ENCODE peak calls at places on chromosomes 7 and 10, in five cellular contexts. One of them, this sample, is unnamed.

GRCh38 chr7:17640730-17641377 is 299.4 kb downstream of the SNX13 start:
- DNase-seq in HepG2: peak
- DNase-seq in GM23338: peak
- DNase-seq in H1: no peak
- DNase-seq in sigmoid colon: no peak
- DNase-seq in this sample: no peak

GRCh38 chr10:77531441-77532001 is 106.1 kb downstream of the KCNMA1 start:
- DNase-seq in sigmoid colon: peak
- DNase-seq in HepG2: no peak
- DNase-seq in H1: no peak
- DNase-seq in GM23338: no peak
- DNase-seq in this sample: no peak

GRCh38 chr10:128885573-128886555 is 581.2 kb upstream of the MGMT start:
- DNase-seq in H1: no peak
- DNase-seq in HepG2: no peak
- DNase-seq in sigmoid colon: no peak
- DNase-seq in GM23338: no peak
- DNase-seq in this sample: no peak

GRCh38 chr7:2431260-2431867 is 28.0 kb downstream of the CHST12 start:
- DNase-seq in HepG2: peak
- DNase-seq in H1: peak
- DNase-seq in sigmoid colon: no peak
- DNase-seq in GM23338: peak
- DNase-seq in this sample: no peak

GRCh38 chr10:127973810-127974311 is 67.0 kb downstream of the PTPRE start:
- DNase-seq in H1: peak
- DNase-seq in sigmoid colon: peak
- DNase-seq in GM23338: peak
- DNase-seq in HepG2: no peak
- DNase-seq in this sample: no peak

GRCh38 chr7:80749270-80749669 is 110.8 kb downstream of the CD36 start:
- DNase-seq in sigmoid colon: no peak
- DNase-seq in H1: no peak
- DNase-seq in GM23338: no peak
- DNase-seq in HepG2: no peak
- DNase-seq in this sample: no peak

GRCh38 chr7:79620291-79620690 is 166.8 kb upstream of the MAGI2 start:
- DNase-seq in HepG2: no peak
- DNase-seq in sigmoid colon: no peak
- DNase-seq in GM23338: no peak
- DNase-seq in H1: no peak
- DNase-seq in this sample: no peak

GRCh38 chr10:96584035-96584434 is 2.8 kb downstream of the TM9SF3 start:
- DNase-seq in H1: no peak
- DNase-seq in GM23338: no peak
- DNase-seq in sigmoid colon: no peak
- DNase-seq in HepG2: no peak
- DNase-seq in this sample: no peak

GRCh38 chr7:73595358-73595757 is 17.0 kb upstream of the TBL2 start:
- DNase-seq in HepG2: no peak
- DNase-seq in sigmoid colon: no peak
- DNase-seq in GM23338: no peak
- DNase-seq in H1: no peak
- DNase-seq in this sample: no peak

GRCh38 chr7:128932862-128933821 is 4.6 kb upstream of the IRF5 start:
- DNase-seq in HepG2: no peak
- DNase-seq in H1: no peak
- DNase-seq in sigmoid colon: peak
- DNase-seq in GM23338: no peak
- DNase-seq in this sample: no peak

GRCh38 chr7:13144622-13145021 is 457.2 kb downstream of the ARL4A start:
- DNase-seq in sigmoid colon: no peak
- DNase-seq in GM23338: no peak
- DNase-seq in HepG2: no peak
- DNase-seq in H1: no peak
- DNase-seq in this sample: no peak

GRCh38 chr7:50782376-50783208 is at the start of gene GRB10:
- DNase-seq in HepG2: no peak
- DNase-seq in GM23338: peak
- DNase-seq in sigmoid colon: peak
- DNase-seq in H1: no peak
- DNase-seq in this sample: no peak

GRCh38 chr7:58086461-58086860 is 636.5 kb downstream of the ZNF716 start:
- DNase-seq in GM23338: no peak
- DNase-seq in H1: no peak
- DNase-seq in sigmoid colon: peak
- DNase-seq in HepG2: no peak
- DNase-seq in this sample: peak

DNA sequence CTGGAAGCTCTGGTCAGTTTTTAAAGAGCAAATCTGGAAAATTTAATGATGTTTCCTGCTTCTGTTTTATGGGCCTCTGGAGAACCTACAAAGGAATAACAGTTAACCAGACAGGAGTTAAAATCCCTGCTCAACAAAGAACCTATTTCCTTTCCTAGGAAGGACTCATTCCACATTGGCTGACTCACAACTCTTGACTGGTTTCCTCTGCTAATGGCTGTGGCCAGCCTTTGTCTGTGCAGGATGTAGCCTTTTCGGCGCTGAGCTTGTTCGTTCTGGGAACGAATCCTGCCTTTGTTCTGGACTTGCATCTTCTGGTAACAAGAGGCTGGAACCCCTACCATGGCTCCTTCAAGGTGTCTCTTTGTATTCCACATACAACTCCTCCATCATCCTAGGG is 112.8 kb upstream of the PDCD4 start:
- DNase-seq in GM23338: peak
- DNase-seq in H1: peak
- DNase-seq in sigmoid colon: no peak
- DNase-seq in HepG2: no peak
- DNase-seq in this sample: no peak
- TF ChIP-seq POLR2AphosphoS5 in GM23338: no peak
- TF ChIP-seq POLR2AphosphoS5 in H1: no peak
- TF ChIP-seq POLR2AphosphoS5 in sigmoid colon: no peak
- TF ChIP-seq POLR2AphosphoS5 in HepG2: no peak
- TF ChIP-seq POLR2AphosphoS5 in this sample: no peak

GRCh38 chr10:11237571-11237970 is 219.9 kb downstream of the CELF2 start:
- DNase-seq in HepG2: no peak
- DNase-seq in H1: no peak
- DNase-seq in sigmoid colon: no peak
- DNase-seq in GM23338: no peak
- DNase-seq in this sample: no peak
- TF ChIP-seq POLR2AphosphoS5 in HepG2: no peak
- TF ChIP-seq POLR2AphosphoS5 in H1: no peak
- TF ChIP-seq POLR2AphosphoS5 in sigmoid colon: no peak
- TF ChIP-seq POLR2AphosphoS5 in GM23338: no peak
- TF ChIP-seq POLR2AphosphoS5 in this sample: peak

GRCh38 chr10:64519831-64520230 is 998.6 kb downstream of the REEP3 start:
- DNase-seq in sigmoid colon: no peak
- DNase-seq in GM23338: no peak
- DNase-seq in H1: no peak
- DNase-seq in HepG2: no peak
- DNase-seq in this sample: no peak
- TF ChIP-seq POLR2AphosphoS5 in sigmoid colon: no peak
- TF ChIP-seq POLR2AphosphoS5 in GM23338: no peak
- TF ChIP-seq POLR2AphosphoS5 in H1: no peak
- TF ChIP-seq POLR2AphosphoS5 in HepG2: no peak
- TF ChIP-seq POLR2AphosphoS5 in this sample: no peak

GRCh38 chr10:69491611-69492010 is 40.3 kb downstream of the TSPAN15 start:
- DNase-seq in H1: no peak
- DNase-seq in sigmoid colon: peak
- DNase-seq in GM23338: no peak
- DNase-seq in HepG2: no peak
- DNase-seq in this sample: peak

GRCh38 chr10:69492091-69492745 is 41.0 kb downstream of the TSPAN15 start:
- DNase-seq in sigmoid colon: peak
- DNase-seq in H1: no peak
- DNase-seq in GM23338: no peak
- DNase-seq in HepG2: no peak
- DNase-seq in this sample: peak

GRCh38 chr10:69494626-69495558 is 43.6 kb downstream of the TSPAN15 start:
- DNase-seq in sigmoid colon: peak
- DNase-seq in HepG2: no peak
- DNase-seq in GM23338: no peak
- DNase-seq in H1: no peak
- DNase-seq in this sample: peak

GRCh38 chr10:69490876-69491275 is 39.6 kb downstream of the TSPAN15 start:
- DNase-seq in GM23338: no peak
- DNase-seq in H1: no peak
- DNase-seq in sigmoid colon: peak
- DNase-seq in HepG2: no peak
- DNase-seq in this sample: peak

DNA sequence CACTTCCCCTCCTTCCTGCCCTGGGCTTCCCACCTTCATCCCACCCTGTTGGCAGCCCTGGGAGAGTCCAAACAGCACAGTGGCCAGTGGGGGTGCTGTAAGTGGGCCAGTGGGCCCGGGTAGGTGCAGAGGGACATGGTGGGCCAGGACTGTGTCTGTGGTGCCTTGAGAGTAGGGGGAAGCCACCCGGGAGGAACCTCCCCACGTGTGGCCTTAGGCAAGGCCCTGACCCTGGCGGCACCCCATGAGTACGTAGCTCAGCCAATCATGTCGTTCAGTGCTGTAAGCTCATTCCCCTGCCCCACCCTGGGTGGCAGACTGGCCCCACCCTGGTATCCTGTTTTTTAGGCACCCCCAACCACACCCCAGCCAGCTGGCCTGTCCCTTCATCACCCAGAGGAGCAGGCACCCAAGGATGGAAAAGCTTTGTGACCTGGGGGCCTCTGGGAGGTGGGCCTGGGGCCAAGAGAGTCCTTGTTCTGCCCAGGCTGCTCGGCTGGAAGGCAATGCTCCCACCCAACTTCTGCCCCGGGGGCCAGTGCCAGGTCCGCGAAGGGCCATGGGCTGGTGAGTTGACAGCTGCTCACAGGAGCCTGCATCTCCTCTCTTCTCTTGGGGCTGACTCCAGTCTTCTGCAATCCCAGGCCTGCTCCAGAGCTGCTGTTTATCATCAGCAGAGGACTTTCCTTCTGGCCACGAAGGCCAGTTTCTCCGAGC is 41.6 kb downstream of the TSPAN15 start:
- DNase-seq in H1: no peak
- DNase-seq in sigmoid colon: peak
- DNase-seq in HepG2: no peak
- DNase-seq in GM23338: no peak
- DNase-seq in this sample: peak
- TF ChIP-seq POLR2AphosphoS5 in H1: no peak
- TF ChIP-seq POLR2AphosphoS5 in sigmoid colon: peak
- TF ChIP-seq POLR2AphosphoS5 in HepG2: no peak
- TF ChIP-seq POLR2AphosphoS5 in GM23338: no peak
- TF ChIP-seq POLR2AphosphoS5 in this sample: no peak

DNA sequence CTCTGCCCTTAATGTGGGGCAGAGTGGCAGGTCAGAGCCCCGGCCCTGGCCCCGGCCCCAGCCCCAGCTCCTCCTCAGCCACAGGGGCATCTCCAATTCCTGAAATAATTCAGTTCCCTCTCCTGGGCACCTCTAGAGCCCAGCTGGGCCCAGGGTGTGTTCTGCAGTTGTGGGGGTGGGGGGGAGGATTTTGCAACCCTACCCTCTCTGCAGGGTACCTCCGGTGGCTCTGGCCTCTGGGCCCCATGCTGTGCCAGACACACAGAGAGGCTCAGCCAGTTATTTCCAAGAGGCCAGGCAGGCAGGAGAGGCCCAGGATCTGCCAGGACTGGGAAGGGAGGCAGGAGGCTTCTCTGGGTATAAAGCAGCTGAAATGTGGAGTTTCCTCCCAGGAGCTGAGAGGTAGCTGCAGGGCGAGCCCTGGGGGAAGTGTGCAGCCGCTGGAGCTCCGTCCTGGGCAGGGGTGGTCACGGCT is 47.9 kb downstream of the PWWP2B start:
- DNase-seq in HepG2: no peak
- DNase-seq in GM23338: no peak
- DNase-seq in H1: no peak
- DNase-seq in sigmoid colon: no peak
- DNase-seq in this sample: peak
- TF ChIP-seq POLR2AphosphoS5 in HepG2: no peak
- TF ChIP-seq POLR2AphosphoS5 in GM23338: no peak
- TF ChIP-seq POLR2AphosphoS5 in H1: no peak
- TF ChIP-seq POLR2AphosphoS5 in sigmoid colon: no peak
- TF ChIP-seq POLR2AphosphoS5 in this sample: no peak

DNA sequence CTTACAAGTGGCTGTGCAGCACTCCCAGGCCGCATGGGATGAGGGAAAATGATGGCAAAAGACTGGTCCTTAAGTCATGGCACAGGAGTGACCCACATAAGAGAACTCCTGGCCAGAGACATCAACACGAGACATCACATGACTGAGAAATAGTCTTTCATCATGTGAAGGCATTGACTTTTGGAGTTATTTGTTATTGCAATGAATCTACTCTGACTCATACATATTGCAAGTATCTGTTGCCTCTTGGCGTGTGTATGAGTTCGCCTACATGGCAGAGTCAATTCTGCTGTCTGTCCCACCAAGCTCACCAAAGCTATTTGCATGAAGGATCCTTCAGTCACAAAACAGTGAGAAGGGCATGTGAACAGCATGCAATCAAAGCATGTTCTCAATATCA is 59.7 kb upstream of the HABP2 start:
- DNase-seq in GM23338: no peak
- DNase-seq in H1: no peak
- DNase-seq in sigmoid colon: no peak
- DNase-seq in HepG2: no peak
- DNase-seq in this sample: no peak
- TF ChIP-seq POLR2AphosphoS5 in GM23338: no peak
- TF ChIP-seq POLR2AphosphoS5 in H1: no peak
- TF ChIP-seq POLR2AphosphoS5 in sigmoid colon: no peak
- TF ChIP-seq POLR2AphosphoS5 in HepG2: no peak
- TF ChIP-seq POLR2AphosphoS5 in this sample: no peak

DNA sequence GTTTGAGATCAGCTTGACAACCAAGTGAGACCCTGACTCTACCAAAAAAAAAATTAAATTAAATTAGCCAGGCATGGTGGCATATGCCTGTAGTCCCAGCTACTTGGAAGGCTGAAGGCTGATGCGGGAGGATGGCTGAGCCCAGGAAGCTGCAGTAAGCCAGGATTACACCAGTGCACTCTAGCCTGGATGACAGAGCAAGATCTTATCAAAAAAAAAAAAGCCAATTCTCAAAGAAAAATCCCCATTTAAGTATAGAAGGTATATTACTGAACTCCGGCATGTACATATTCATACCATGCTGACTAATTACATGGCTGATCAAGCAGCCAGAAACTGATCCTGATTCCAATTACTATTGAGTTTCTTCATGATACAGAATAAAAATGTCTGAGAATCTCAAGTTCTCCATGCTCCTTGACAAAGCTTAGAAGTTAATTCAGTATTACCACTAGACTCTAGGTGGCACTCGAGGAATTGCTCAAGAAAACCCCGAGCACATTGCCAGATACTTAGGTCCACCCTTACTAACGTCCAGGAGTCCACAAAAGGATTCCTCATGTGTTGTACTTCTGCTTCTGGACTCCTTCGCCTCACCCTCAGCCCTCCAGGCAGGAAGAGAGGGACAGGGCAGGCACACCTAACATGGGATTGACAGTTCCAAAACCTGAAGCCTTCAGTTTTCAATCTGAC is 148.9 kb downstream of the PARD3 start:
- DNase-seq in sigmoid colon: peak
- DNase-seq in H1: no peak
- DNase-seq in HepG2: no peak
- DNase-seq in GM23338: peak
- DNase-seq in this sample: no peak
- TF ChIP-seq POLR2AphosphoS5 in sigmoid colon: peak
- TF ChIP-seq POLR2AphosphoS5 in H1: no peak
- TF ChIP-seq POLR2AphosphoS5 in HepG2: no peak
- TF ChIP-seq POLR2AphosphoS5 in GM23338: no peak
- TF ChIP-seq POLR2AphosphoS5 in this sample: no peak

GRCh38 chr7:47285860-47286491 is 295.9 kb downstream of the TNS3 start:
- DNase-seq in sigmoid colon: peak
- DNase-seq in HepG2: no peak
- DNase-seq in H1: no peak
- DNase-seq in GM23338: peak
- DNase-seq in this sample: no peak
- TF ChIP-seq POLR2AphosphoS5 in sigmoid colon: peak
- TF ChIP-seq POLR2AphosphoS5 in HepG2: no peak
- TF ChIP-seq POLR2AphosphoS5 in H1: no peak
- TF ChIP-seq POLR2AphosphoS5 in GM23338: no peak
- TF ChIP-seq POLR2AphosphoS5 in this sample: no peak

This sample was measured in spleen.